ENCODE peak calls at places on chromosomes 11 and 22, in five cellular contexts. F, C, N, M and L are unnamed samples.

GRCh38 chr11:43298397-43298796 is 13.4 kb upstream of the API5 start:
- DNase-seq in N (no peak), M (no peak), C (no peak), F (no peak), L (no peak)

GRCh38 chr11:81995907-81996306 is 737.8 kb downstream of the FAM181B start:
- DNase-seq in F (no peak), C (no peak), M (no peak), N (no peak), L (no peak)

GRCh38 chr11:95922536-95923440 is 1.1 kb downstream of the MTMR2 start:
- DNase-seq in N (no peak), C (no peak), M (no peak), F (peak), L (no peak)

GRCh38 chr11:127073621-127074020 is 73.1 kb upstream of the KIRREL3 start:
- DNase-seq in N (no peak), F (no peak), M (no peak), C (no peak), L (peak)

GRCh38 chr22:46934746-46935491 is 172.5 kb downstream of the TBC1D22A start:
- DNase-seq in C (no peak), F (peak), M (no peak), N (no peak), L (peak)

GRCh38 chr11:112285918-112286317 is 25.3 kb upstream of the PLET1 start:
- DNase-seq in N (no peak), M (no peak), C (no peak), F (no peak), L (no peak)

GRCh38 chr22:28395920-28396447 is 283.7 kb downstream of the TTC28 start:
- DNase-seq in M (no peak), F (peak), C (no peak), N (no peak), L (no peak)

GRCh38 chr22:45756558-45756957 is 84.9 kb downstream of the ATXN10 start:
- DNase-seq in M (no peak), F (no peak), N (no peak), C (no peak), L (no peak)

GRCh38 chr11:110833033-110833484 is 120.8 kb upstream of the ARHGAP20 start:
- DNase-seq in F (peak), C (no peak), N (no peak), M (no peak), L (no peak)

GRCh38 chr11:132610216-132610615 is 922.1 kb downstream of the OPCML start:
- DNase-seq in F (no peak), M (no peak), C (no peak), N (peak), L (no peak)

GRCh38 chr22:17057959-17058814 is 26.6 kb upstream of the IL17RA start:
- DNase-seq in N (peak), C (no peak), F (peak), M (peak), L (peak)

GRCh38 chr11:12331239-12331874 is 46.0 kb upstream of the PARVA start:
- DNase-seq in F (peak), N (no peak), C (peak), M (peak), L (peak)

GRCh38 chr11:73410627-73411026 is 34.4 kb downstream of the RELT start:
- DNase-seq in F (no peak), N (no peak), M (no peak), C (no peak), L (no peak)

GRCh38 chr11:79078999-79079398 is 361.8 kb downstream of the TENM4 start:
- DNase-seq in N (no peak), F (no peak), M (no peak), C (peak), L (no peak)

GRCh38 chr11:70159612-70160570 is 43.2 kb upstream of the FADD start:
- DNase-seq in C (no peak), N (no peak), F (peak), M (peak), L (peak)

GRCh38 chr22:48112687-48113521 is 1350.5 kb downstream of the TBC1D22A start:
- DNase-seq in N (peak), M (no peak), C (no peak), F (no peak), L (no peak)

GRCh38 chr11:77212314-77213007 is 84.4 kb downstream of the MYO7A start:
- DNase-seq in C (no peak), N (no peak), M (no peak), F (no peak), L (peak)

GRCh38 chr11:119786431-119787073 is 57.6 kb upstream of the NECTIN1 start:
- DNase-seq in M (no peak), N (no peak), F (no peak), C (no peak), L (no peak)

GRCh38 chr11:95088946-95089619 is 563 bp upstream of the ENDOD1 start:
- DNase-seq in F (no peak), C (no peak), N (no peak), M (no peak), L (no peak)

GRCh38 chr11:79219186-79220045 is 221.4 kb downstream of the TENM4 start:
- DNase-seq in F (no peak), C (no peak), N (no peak), M (no peak), L (no peak)

GRCh38 chr11:100761806-100762205 is 74.7 kb downstream of the ARHGAP42 start:
- DNase-seq in F (no peak), C (no peak), N (no peak), M (no peak), L (no peak)

GRCh38 chr22:45688606-45689080 is 17.0 kb downstream of the ATXN10 start:
- DNase-seq in C (no peak), M (no peak), F (no peak), N (no peak), L (no peak)

GRCh38 chr11:35765211-35765610 is 102.6 kb downstream of the TRIM44 start:
- DNase-seq in N (no peak), F (no peak), C (no peak), M (no peak), L (no peak)

GRCh38 chr11:2076441-2076840 is 62.7 kb downstream of the IGF2 start:
- DNase-seq in F (no peak), C (no peak), N (no peak), M (no peak), L (no peak)

GRCh38 chr11:2071748-2072385 is 67.3 kb downstream of the IGF2 start:
- DNase-seq in N (no peak), M (no peak), C (no peak), F (no peak), L (no peak)

GRCh38 chr11:2077061-2077802 is 62.0 kb downstream of the IGF2 start:
- DNase-seq in C (no peak), F (peak), M (no peak), N (no peak), L (no peak)

GRCh38 chr11:2074266-2074825 is 64.8 kb downstream of the IGF2 start:
- DNase-seq in C (no peak), M (no peak), F (no peak), N (no peak), L (no peak)

GRCh38 chr11:2072551-2073261 is 66.5 kb downstream of the IGF2 start:
- DNase-seq in N (peak), F (no peak), M (no peak), C (no peak), L (no peak)
- TF ChIP-seq CTCF in N (no peak), F (no peak), M (no peak), C (no peak), L (no peak)

DNA sequence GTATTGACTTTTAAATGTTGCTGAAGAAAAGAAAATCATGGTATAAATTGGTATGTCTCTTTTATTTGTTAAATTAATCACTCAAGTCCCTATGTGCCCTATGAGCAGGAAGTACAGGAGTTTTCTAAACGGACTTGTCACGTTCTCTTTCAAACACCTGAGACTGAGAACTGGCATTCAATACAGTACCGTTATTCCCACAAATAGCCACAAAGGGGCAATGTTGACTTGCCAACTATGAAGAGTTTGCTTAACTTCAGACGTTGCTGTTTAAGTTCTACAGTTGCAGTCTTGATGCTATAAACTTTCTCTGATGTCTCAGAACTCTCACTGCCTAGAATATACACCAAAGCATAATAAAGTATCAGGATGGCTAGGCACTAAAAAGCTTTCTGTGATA is 7.6 kb downstream of the OR56A1 start:
- DNase-seq in M (no peak), F (peak), N (no peak), C (no peak), L (no peak)
- TF ChIP-seq CTCF in M (peak), F (peak), N (peak), C (peak), L (peak)

DNA sequence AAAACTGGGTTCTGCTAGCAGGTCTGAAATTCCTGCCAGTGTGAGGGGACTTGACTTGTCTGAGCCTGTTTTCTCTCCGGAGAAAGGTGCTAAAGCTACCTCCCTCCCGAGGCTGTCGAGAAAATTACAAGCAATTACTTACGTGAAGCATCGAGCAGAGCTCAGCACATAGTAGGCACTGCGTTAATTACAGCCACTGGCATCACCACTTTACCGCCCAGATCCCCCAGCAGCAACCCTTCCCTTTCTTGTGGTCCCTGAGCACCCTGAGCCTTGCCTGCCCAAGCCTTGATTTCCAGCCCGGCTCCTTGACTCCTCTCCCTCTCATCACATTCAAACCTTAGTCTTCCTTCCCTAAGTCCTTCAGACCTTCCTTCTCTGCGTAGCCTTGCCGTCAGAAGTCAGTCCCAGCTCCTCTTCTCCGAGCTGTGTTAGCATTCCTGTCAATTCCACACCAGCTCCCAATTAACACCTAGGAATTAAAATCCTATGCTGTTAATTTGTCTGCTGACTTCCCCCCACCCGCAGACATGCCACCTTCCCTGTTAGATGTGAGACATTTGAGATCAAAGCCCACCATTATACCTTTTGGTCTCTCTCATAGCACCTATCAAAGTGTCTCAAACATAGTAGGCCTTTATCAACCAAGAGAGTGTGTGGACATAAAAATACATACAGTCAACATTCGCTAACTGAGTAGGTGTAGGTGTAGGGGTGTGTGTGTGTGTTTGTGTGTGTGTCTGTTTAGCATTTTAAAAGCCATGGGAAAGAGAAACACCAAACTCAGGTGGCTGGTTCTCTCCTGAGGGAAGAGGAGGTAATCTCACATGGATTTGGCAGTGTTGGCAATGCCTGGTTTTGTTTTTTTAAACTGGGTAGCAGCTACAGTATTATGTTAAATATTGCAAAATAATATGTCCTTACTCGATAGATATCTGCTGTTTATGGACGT is 2.8 kb upstream of the KCNJ5 start:
- DNase-seq in C (no peak), N (no peak), F (no peak), M (no peak), L (no peak)
- TF ChIP-seq CTCF in C (no peak), N (no peak), F (no peak), M (no peak), L (no peak)

DNA sequence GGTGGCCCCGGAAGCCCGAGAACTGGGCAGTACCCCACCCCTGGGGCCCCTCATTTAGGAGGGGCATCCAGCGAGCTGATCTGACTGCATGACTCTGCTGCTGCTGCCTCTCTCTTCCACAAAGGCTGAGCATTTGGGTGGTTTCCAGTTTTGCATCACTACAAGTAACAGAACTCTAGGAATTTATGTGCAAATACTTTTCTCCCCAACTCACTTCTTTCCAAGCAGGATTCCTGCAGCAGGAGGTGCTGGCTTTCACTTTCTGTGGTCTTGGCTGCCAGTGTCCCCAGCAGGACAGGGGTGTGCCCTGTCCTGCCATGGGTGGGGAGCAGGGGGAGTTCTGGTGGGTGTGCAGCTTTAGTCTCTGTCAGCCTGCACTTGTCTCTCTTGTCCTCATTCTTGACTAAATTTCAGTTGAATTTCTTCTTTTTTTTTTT is 21.2 kb downstream of the UPB1 start:
- DNase-seq in C (no peak), M (no peak), N (no peak), F (no peak), L (no peak)
- TF ChIP-seq CTCF in C (no peak), M (no peak), N (no peak), F (no peak), L (peak)

GRCh38 chr22:37816543-37817180 is 6.5 kb upstream of the GALR3 start:
- DNase-seq in M (no peak), F (no peak), N (no peak), C (no peak), L (no peak)

GRCh38 chr22:37817705-37818311 is 5.4 kb upstream of the GALR3 start:
- DNase-seq in C (peak), N (peak), M (peak), F (peak), L (peak)

GRCh38 chr22:37819100-37819433 is 4.1 kb upstream of the GALR3 start:
- DNase-seq in N (no peak), F (no peak), M (no peak), C (no peak), L (no peak)

GRCh38 chr22:37820350-37820749 is 2.8 kb upstream of the GALR3 start:
- DNase-seq in N (no peak), C (no peak), F (no peak), M (no peak), L (no peak)

DNA sequence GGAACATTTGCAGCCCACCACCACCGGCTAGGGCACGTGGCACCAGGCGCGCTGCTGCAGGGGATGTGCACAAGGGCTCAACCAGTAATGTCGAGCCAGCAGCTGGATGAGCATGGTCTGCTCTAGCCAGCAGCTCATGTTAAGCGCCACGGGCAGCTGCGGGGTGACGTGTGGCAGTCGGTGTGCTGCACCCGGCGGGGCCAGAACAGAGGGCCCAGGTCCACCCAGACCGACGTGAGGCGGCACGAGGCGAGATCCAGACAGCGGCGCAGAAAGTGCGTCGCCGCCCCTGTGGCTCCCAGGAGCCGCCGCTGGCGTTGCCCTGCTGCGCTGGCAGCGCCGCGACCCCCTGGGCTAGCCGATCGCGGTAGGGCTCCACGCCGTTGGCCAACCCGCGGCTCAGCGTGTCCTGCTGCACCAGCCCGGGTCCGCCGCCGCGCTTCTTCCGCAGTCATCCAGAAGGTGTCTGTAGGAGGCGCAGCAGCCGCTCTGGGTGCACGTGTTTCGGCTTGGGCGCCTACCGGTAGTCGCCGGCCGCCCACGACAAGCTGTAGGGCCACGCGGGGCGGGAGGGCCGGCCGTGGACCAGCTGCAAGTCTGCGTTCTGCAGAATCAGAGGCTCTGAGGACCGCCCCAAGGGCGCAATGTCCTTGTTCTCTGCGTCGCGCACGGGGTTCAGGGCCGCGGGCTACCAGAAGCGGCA is 4.6 kb upstream of the GALR3 start:
- DNase-seq in C (peak), N (no peak), M (no peak), F (peak), L (no peak)
- TF ChIP-seq CTCF in C (peak), N (peak), M (peak), F (peak), L (peak)

DNA sequence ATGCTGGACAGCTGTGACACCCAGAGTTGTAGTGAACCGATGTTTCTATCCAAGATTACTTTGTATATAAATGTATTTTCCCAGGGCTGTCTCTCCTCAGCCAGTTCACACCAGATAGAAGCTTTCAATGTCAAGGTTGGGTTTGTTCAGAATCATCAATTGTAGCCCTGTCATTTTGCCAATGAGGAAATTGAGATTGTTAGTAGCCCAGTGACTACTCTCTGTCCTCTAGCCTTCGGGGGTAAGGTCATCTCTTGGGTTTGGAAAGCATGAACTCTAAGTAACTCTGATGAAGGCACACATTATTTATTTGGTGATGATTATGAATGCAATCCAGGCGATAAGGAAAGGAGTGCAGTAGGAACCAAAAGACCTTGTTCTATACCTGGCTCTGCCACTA is 165.6 kb downstream of the DBX1 start:
- DNase-seq in C (no peak), N (no peak), F (no peak), M (no peak), L (no peak)
- TF ChIP-seq CTCF in C (no peak), N (no peak), F (no peak), M (no peak), L (no peak)

DNA sequence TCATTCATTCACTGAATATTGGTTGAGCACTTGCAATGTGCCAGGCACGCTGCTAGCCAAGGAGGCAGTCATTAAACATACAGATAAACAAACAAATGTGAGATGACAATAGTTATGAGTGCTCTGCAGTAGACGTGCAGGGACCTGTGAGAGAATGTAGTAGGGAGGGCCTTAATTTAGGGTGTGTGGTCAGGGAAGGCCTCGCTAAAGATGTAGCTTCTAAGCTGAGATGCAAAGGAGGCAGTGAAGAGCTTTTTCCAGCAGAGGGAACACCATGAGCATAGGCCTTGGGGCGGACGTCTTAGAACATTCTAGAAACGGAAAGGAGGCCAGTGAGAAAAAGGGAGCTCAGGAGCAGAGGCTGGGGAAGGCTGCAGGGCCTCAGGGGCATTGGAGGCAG is 789 bp upstream of the NCF4 start:
- DNase-seq in N (no peak), M (no peak), C (no peak), F (no peak), L (no peak)
- TF ChIP-seq CTCF in N (no peak), M (no peak), C (no peak), F (no peak), L (no peak)

GRCh38 chr11:106133529-106133928 is 56.1 kb downstream of the AASDHPPT start:
- DNase-seq in C (no peak), F (peak), M (no peak), N (no peak), L (no peak)
- TF ChIP-seq CTCF in C (peak), F (no peak), M (no peak), N (no peak), L (peak)